ENCODE peak calls at places on chromosomes 13 and 19, in ten cellular contexts. H, O, I, Q, A, M, P, J, B and U are unnamed samples.

GRCh38 chr19:33726756-33727155 is 69.9 kb upstream of the KCTD15 start:
- DNase-seq in H (no peak), O (no peak), I (no peak), Q (no peak), A (no peak), M (no peak), P (no peak), J (no peak), B (no peak), U (no peak)

GRCh38 chr19:41321600-41322270 is 11.8 kb downstream of the CCDC97 start:
- DNase-seq in H (peak; percentile 85), O (no peak), I (peak; percentile 90), Q (peak; percentile 64), A (peak; percentile 91), M (no peak), P (no peak), J (no peak), B (peak; percentile 59), U (no peak)

GRCh38 chr19:39413269-39413902 is 917 bp downstream of the PLEKHG2 start:
- DNase-seq in H (peak; percentile 74), O (no peak), I (peak; percentile 62), Q (no peak), A (no peak), M (no peak), P (no peak), J (no peak), B (no peak), U (peak; percentile 69)

GRCh38 chr13:78102121-78102677 is 183.6 kb upstream of the EDNRB start:
- DNase-seq in H (no peak), O (no peak), I (peak; percentile 6), Q (peak; percentile 52), A (no peak), M (no peak), P (no peak), J (no peak), B (no peak), U (no peak)

GRCh38 chr19:1027953-1028902 is 1.8 kb downstream of the CNN2 start:
- DNase-seq in H (peak; percentile 85), O (peak; percentile 75), I (peak; percentile 98), Q (peak; percentile 94), A (peak; percentile 86), M (peak; percentile 62), P (peak; percentile 93), J (peak; percentile 61), B (no peak), U (peak; percentile 64)

GRCh38 chr19:50718255-50719118 is 1.1 kb downstream of the SHANK1 start:
- DNase-seq in H (peak; percentile 60), O (no peak), I (no peak), Q (no peak), A (no peak), M (no peak), P (no peak), J (peak; percentile 27), B (no peak), U (peak; percentile 30)

GRCh38 chr13:19597523-19597922 is 35.9 kb upstream of the MPHOSPH8 start:
- DNase-seq in H (no peak), O (peak; percentile 19), I (peak; percentile 89), Q (no peak), A (no peak), M (no peak), P (peak; percentile 42), J (no peak), B (no peak), U (no peak)

GRCh38 chr19:32902448-32902847 is 32.9 kb upstream of the SLC7A9 start:
- DNase-seq in H (peak; percentile 59), O (peak; percentile 45), I (no peak), Q (no peak), A (no peak), M (no peak), P (no peak), J (no peak), B (no peak), U (no peak)

GRCh38 chr19:29966594-29967249 is 24.7 kb downstream of the URI1 start:
- DNase-seq in H (no peak), O (no peak), I (peak; percentile 28), Q (no peak), A (no peak), M (no peak), P (no peak), J (no peak), B (no peak), U (no peak)

GRCh38 chr13:98480915-98481510 is 95.9 kb downstream of the STK24 start:
- DNase-seq in H (no peak), O (no peak), I (no peak), Q (no peak), A (no peak), M (peak; percentile 41), P (no peak), J (peak; percentile 53), B (no peak), U (no peak)

GRCh38 chr13:45882626-45883025 is 31.1 kb upstream of the SIAH3 start:
- DNase-seq in H (peak; percentile 45), O (no peak), I (no peak), Q (no peak), A (no peak), M (no peak), P (no peak), J (no peak), B (no peak), U (no peak)